ENCODE peak calls at places on chromosome 11, in seven cellular contexts. L is cardiac fibroblast, K is upper lobe of right lung, S is lower lobe of right lung, B is cardiac muscle cell, Y is nephron progenitor cell, X is CD14-positive monocyte. C is an unnamed sample.

GRCh38 chr11:60504219-60504618 is 11.0 kb upstream of the MS4A13 start:
- DNase-seq in L (no peak), K (no peak), S (no peak), B (no peak), Y (no peak), X (no peak), C (no peak)

GRCh38 chr11:113618360-113618759 is 87.7 kb downstream of the TMPRSS5 start:
- DNase-seq in L (peak; percentile 70), K (no peak), S (no peak), B (no peak), Y (no peak), X (no peak), C (no peak)

GRCh38 chr11:73469401-73469800 is 93.2 kb downstream of the RELT start:
- DNase-seq in L (peak; percentile 36), K (no peak), S (no peak), B (no peak), Y (no peak), X (no peak), C (no peak)

GRCh38 chr11:32635819-32636218 is 52.2 kb downstream of the EIF3M start:
- DNase-seq in L (no peak), K (no peak), S (no peak), B (no peak), Y (no peak), X (no peak), C (no peak)

GRCh38 chr11:96109265-96110030 is 185.5 kb upstream of the MTMR2 start:
- DNase-seq in L (no peak), K (no peak), S (no peak), B (no peak), Y (no peak), X (no peak), C (no peak)

GRCh38 chr11:106695506-106695905 is 322.8 kb downstream of the GUCY1A2 start:
- DNase-seq in L (peak; percentile 86), K (no peak), S (no peak), B (no peak), Y (no peak), X (no peak), C (no peak)

GRCh38 chr11:111115890-111116289 is 129.6 kb upstream of the POU2AF2 start:
- DNase-seq in L (no peak), K (no peak), S (no peak), B (no peak), Y (no peak), X (no peak), C (no peak)

GRCh38 chr11:73168925-73169579 is 26.9 kb upstream of the FCHSD2 start:
- DNase-seq in L (no peak), K (no peak), S (no peak), B (peak; percentile 63), Y (peak; percentile 24), X (no peak), C (no peak)

GRCh38 chr11:620935-621814 is 3.6 kb downstream of the CDHR5 start:
- DNase-seq in L (no peak), K (no peak), S (no peak), B (no peak), Y (no peak), X (peak; percentile 43), C (no peak)

GRCh38 chr11:61499816-61500491 is 8.6 kb upstream of the LRRC10B start:
- DNase-seq in L (no peak), K (no peak), S (no peak), B (no peak), Y (no peak), X (no peak), C (no peak)

GRCh38 chr11:12441081-12441801 is 63.9 kb downstream of the PARVA start:
- DNase-seq in L (peak; percentile 39), K (no peak), S (no peak), B (no peak), Y (no peak), X (no peak), C (no peak)

GRCh38 chr11:96242191-96242845 is 100.7 kb downstream of the MAML2 start:
- DNase-seq in L (peak; percentile 74), K (no peak), S (no peak), B (no peak), Y (no peak), X (no peak), C (no peak)

GRCh38 chr11:103608566-103608965 is 427.9 kb upstream of the DDI1 start:
- DNase-seq in L (peak; percentile 84), K (no peak), S (no peak), B (no peak), Y (no peak), X (no peak), C (no peak)

DNA sequence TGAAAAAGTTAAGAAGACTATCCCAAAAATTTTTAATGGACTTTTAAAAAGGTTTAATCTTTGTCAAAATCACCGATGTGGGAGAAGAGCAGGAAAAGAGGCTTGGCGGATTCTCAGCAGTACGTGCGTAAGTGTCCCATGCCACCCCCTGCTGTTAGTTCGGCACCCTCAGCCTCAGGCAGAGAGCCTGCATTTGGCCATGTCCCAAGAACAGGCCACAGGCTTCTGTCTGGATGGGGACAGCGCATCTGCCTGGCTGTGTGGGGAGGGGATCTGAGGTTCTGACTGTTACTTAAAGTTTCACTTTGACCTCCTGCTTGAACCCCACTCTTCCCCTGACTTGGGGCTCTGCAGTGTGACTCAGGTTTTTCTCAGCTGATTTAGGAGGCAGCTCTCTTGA is 35.3 kb downstream of the EXT2 start:
- DNase-seq in L (no peak), K (no peak), S (no peak), B (no peak), Y (no peak), X (no peak), C (no peak)
- TF ChIP-seq CTCF in L (no peak), K (no peak), S (no peak), B (no peak), Y (no peak), X (no peak), C (no peak)

GRCh38 chr11:65013692-65014145 is 241 bp upstream of the ARL2 start:
- DNase-seq in L (peak; percentile 88), K (peak; percentile 96), S (peak; percentile 94), B (peak; percentile 97), Y (peak; percentile 94), X (peak; percentile 83), C (no peak)
- TF ChIP-seq CTCF in L (no peak), K (no peak), S (no peak), B (no peak), Y (peak; percentile 59), X (peak; percentile 87), C (no peak)

GRCh38 chr11:8036986-8037385 is 44.0 kb upstream of the TUB start:
- DNase-seq in L (no peak), K (no peak), S (no peak), B (no peak), Y (no peak), X (no peak), C (peak; percentile 37)

GRCh38 chr11:8039530-8040260 is 41.3 kb upstream of the TUB start:
- DNase-seq in L (no peak), K (no peak), S (no peak), B (no peak), Y (no peak), X (no peak), C (peak; percentile 66)

GRCh38 chr11:8038811-8039529 is 42.0 kb upstream of the TUB start:
- DNase-seq in L (no peak), K (no peak), S (no peak), B (no peak), Y (no peak), X (peak; percentile 35), C (peak; percentile 64)

GRCh38 chr11:8040261-8040920 is 40.6 kb upstream of the TUB start:
- DNase-seq in L (no peak), K (no peak), S (no peak), B (no peak), Y (no peak), X (no peak), C (peak; percentile 33)

DNA sequence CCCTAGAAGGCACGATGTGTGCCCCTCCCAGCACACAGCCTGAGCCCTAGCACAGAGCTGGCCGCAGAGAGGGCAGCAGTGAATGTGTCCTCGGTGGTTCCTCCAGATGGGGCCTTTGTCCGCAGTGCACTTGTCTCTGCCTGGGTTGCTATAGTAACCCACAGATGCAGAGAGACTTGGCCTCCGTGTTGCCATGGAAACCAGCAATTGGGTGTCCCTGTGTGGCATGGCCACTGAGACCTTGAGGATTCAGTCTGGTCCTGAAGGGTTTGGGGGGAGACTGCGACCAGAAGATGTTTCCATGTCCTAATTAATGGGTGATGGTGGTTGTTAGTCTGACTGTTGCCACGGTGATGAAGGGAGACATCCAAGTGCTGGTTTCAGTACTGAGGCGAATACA is 42.6 kb upstream of the TUB start:
- DNase-seq in L (no peak), K (no peak), S (no peak), B (no peak), Y (no peak), X (peak; percentile 25), C (peak; percentile 15)
- TF ChIP-seq CTCF in L (no peak), K (no peak), S (no peak), B (no peak), Y (no peak), X (no peak), C (no peak)

GRCh38 chr11:70415176-70415575 is 16.8 kb downstream of the CTTN start:
- DNase-seq in L (peak; percentile 89), K (no peak), S (no peak), B (no peak), Y (no peak), X (no peak), C (no peak)
- TF ChIP-seq CTCF in L (peak; percentile 60), K (no peak), S (no peak), B (peak; percentile 33), Y (no peak), X (peak; percentile 14), C (peak; percentile 77)

GRCh38 chr11:66346476-66347424 is 679 bp downstream of the B4GAT1 start:
- DNase-seq in L (no peak), K (no peak), S (no peak), B (no peak), Y (no peak), X (no peak), C (no peak)

GRCh38 chr11:66345316-66345649 is 379 bp upstream of the BRMS1 start:
- DNase-seq in L (no peak), K (no peak), S (no peak), B (no peak), Y (no peak), X (no peak), C (no peak)

GRCh38 chr11:66347425-66348276 is at the start of gene B4GAT1:
- DNase-seq in L (peak; percentile 95), K (peak; percentile 88), S (peak; percentile 84), B (peak; percentile 83), Y (peak; percentile 83), X (peak; percentile 63), C (no peak)

GRCh38 chr11:66343176-66343575 is 1.7 kb downstream of the BRMS1 start:
- DNase-seq in L (no peak), K (peak; percentile 3), S (peak; percentile 8), B (no peak), Y (no peak), X (no peak), C (peak; percentile 11)

DNA sequence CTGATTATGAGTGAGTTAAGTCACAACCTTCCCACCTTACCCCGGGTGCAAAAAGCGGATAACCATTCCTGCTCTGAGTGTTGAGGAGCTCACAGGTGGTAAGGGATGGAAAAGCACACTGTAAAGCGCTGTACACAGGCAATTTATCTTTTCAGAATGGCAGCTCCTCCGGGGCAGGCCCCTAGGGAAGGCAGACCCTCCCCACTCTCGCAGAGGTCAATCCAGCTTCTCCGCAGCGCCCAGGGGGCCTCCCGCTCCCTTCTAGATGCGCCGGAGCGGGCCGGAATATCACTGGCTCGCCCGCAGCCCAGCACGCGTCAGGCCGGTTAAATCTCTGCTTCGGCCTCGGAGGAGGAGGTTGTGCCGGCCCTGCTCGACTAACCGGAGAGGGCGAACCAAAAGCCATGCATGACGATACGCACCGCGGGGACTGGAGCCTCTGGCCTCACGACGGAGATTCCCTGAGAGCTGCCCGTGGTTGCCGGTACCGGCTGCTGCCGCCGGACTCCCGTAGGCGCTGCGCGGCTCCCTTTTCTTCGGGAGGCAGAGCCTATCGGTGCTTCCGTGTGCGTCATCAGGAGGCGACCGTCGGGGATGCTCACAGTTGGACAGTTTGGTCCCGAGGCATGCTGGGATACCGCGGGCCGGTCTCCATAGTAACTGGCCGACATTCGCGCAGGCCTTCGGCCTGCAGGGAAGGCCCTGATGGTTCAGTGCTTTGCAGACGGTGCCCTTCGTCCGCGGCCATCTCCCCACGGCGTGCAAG is at the start of gene BRMS1:
- DNase-seq in L (peak; percentile 98), K (peak; percentile 100), S (peak; percentile 100), B (peak; percentile 98), Y (peak; percentile 96), X (peak; percentile 98), C (peak; percentile 98)
- TF ChIP-seq CTCF in L (peak; percentile 23), K (peak; percentile 20), S (peak; percentile 30), B (no peak), Y (no peak), X (no peak), C (peak; percentile 28)

C was measured in chondrocyte.